ENCODE peak calls at places on chromosomes 7 and 10, in five cellular contexts. A is testis, G is tibial nerve, S is uterus, M is thyroid gland. K is an unnamed sample.
A peak's percentile ranks its signal among the peaks of the same experiment; 100 is the strongest.

GRCh38 chr10:44422631-44423030 is 37.7 kb upstream of the CXCL12 start:
- DNase-seq in G (no peak), S (no peak), A (no peak), M (no peak), K (no peak)

GRCh38 chr7:101673951-101674350 is 44.9 kb upstream of the MYL10 start:
- DNase-seq in A (no peak), M (no peak), S (no peak), G (no peak), K (no peak)

GRCh38 chr7:106659369-106659962 is 1.5 kb downstream of the CCDC71L start:
- DNase-seq in M (no peak), A (no peak), G (no peak), S (no peak), K (no peak)

GRCh38 chr7:70635633-70636032 is 496.3 kb upstream of the GALNT17 start:
- DNase-seq in A (no peak), S (no peak), G (no peak), M (no peak), K (no peak)

GRCh38 chr10:7817984-7818294 is 366 bp upstream of the TAF3 start:
- DNase-seq in S (no peak), M (no peak), G (no peak), A (no peak), K (no peak)

GRCh38 chr7:158742065-158742821 is 37.6 kb upstream of the NCAPG2 start:
- DNase-seq in A (no peak), M (no peak), S (no peak), G (no peak), K (no peak)

GRCh38 chr10:58477122-58477521 is 35.5 kb upstream of the BICC1 start:
- DNase-seq in G (no peak), A (peak; percentile 18), S (peak; percentile 16), M (no peak), K (no peak)

GRCh38 chr10:37754538-37755323 is 102.7 kb downstream of the ZNF248 start:
- DNase-seq in M (no peak), G (no peak), A (peak; percentile 66), S (no peak), K (no peak)

GRCh38 chr10:110862961-110863360 is 8.8 kb upstream of the PDCD4 start:
- DNase-seq in M (no peak), A (no peak), S (no peak), G (no peak), K (no peak)

GRCh38 chr10:6321880-6322279 is 119.1 kb downstream of the PFKFB3 start:
- DNase-seq in A (no peak), G (no peak), S (no peak), M (no peak), K (no peak)

GRCh38 chr10:30500534-30500933 is 66.5 kb downstream of the MAP3K8 start:
- DNase-seq in G (no peak), M (no peak), S (no peak), A (no peak), K (no peak)

GRCh38 chr7:130009848-130010688 is 41.1 kb downstream of the ZC3HC1 start:
- DNase-seq in M (peak; percentile 8), G (no peak), S (no peak), A (no peak), K (no peak)

GRCh38 chr7:80139179-80139578 is 4.5 kb downstream of the GNAI1 start:
- DNase-seq in A (no peak), S (no peak), G (no peak), M (no peak), K (no peak)

GRCh38 chr10:14062528-14063260 is 268.0 kb downstream of the FRMD4A start:
- DNase-seq in M (no peak), G (no peak), A (no peak), S (no peak), K (no peak)

GRCh38 chr7:77698042-77698625 is 1.9 kb downstream of the RSBN1L start:
- DNase-seq in M (no peak), A (no peak), G (no peak), S (no peak), K (no peak)

GRCh38 chr7:134553976-134554375 is 5.1 kb downstream of the AKR1B15 start:
- DNase-seq in G (no peak), S (no peak), A (no peak), M (no peak), K (no peak)

GRCh38 chr7:154167051-154167450 is 114.9 kb downstream of the DPP6 start:
- DNase-seq in M (no peak), A (no peak), G (no peak), S (no peak), K (no peak)

GRCh38 chr7:29196971-29197370 is 2.4 kb downstream of the CHN2 start:
- DNase-seq in A (no peak), S (no peak), G (no peak), M (no peak), K (no peak)

GRCh38 chr10:97058521-97058920 is 127.2 kb downstream of the SLIT1 start:
- DNase-seq in S (no peak), G (no peak), M (peak; percentile 66), A (no peak), K (no peak)

GRCh38 chr10:29895436-29895835 is 163.9 kb downstream of the JCAD start:
- DNase-seq in M (peak; percentile 31), S (peak; percentile 78), A (peak; percentile 62), G (peak; percentile 55), K (no peak)

GRCh38 chr10:100019824-100020160 is 10.0 kb upstream of the DNMBP start:
- DNase-seq in G (no peak), M (no peak), A (no peak), S (no peak), K (no peak)

GRCh38 chr7:76053461-76053860 is 5.6 kb downstream of the MDH2 start:
- DNase-seq in S (no peak), G (no peak), M (no peak), A (no peak), K (no peak)

GRCh38 chr7:137642031-137642430 is 204.7 kb downstream of the DGKI start:
- DNase-seq in A (no peak), M (no peak), G (no peak), S (no peak), K (no peak)

GRCh38 chr7:107394831-107395230 is 75.0 kb upstream of the GPR22 start:
- DNase-seq in S (no peak), M (no peak), A (no peak), G (no peak), K (no peak)

GRCh38 chr10:68086910-68087309 is 11.8 kb upstream of the HERC4 start:
- DNase-seq in G (no peak), S (no peak), M (no peak), A (no peak), K (no peak)

DNA sequence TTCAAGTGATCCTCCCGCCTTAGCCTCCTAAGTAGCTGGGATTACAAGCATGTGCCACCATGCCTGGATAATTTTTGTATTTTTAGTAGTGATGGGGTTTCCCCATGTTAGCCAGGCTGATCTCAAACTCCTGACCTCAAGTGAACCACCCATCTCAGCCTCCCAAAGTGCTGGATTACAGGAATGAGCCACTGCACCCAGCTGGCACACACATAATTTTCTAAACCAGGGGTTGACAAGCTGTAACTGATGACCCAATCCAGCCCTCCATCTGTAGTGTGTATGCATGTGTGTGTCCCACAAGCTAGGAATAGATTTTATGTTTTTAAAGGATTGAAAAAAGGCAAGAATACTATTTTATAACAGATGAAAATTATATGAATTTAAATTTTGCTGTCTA is 125.9 kb upstream of the INSYN2A start:
- DNase-seq in G (no peak), S (no peak), A (no peak), M (no peak), K (no peak)
- H3K27me3 ChIP-seq in G (no peaks in the 10 kb centered on the region), S (no peaks in the 10 kb centered on the region), A (no peaks in the 10 kb centered on the region), M (no peaks in the 10 kb centered on the region), K (no peaks in the 10 kb centered on the region)

GRCh38 chr7:83162402-83163256 is at the start of gene PCLO:
- DNase-seq in M (peak; percentile 94), G (no peak), A (peak; percentile 92), S (peak; percentile 29), K (no peak)
- TF ChIP-seq POLR2A in M (no peak), G (no peak), A (peak; percentile 4), S (no peak), K (peak; percentile 41)

GRCh38 chr10:11673346-11674330 is 62.2 kb upstream of the USP6NL start:
- DNase-seq in M (no peak), A (no peak), G (no peak), S (peak; percentile 32), K (no peak)
- H3K27ac ChIP-seq in M (no peak overlapping the region), A (no peak overlapping the region), G (no peak overlapping the region), S (peak overlapping the region; percentile 17), K (no peak overlapping the region)

GRCh38 chr7:4959881-4960280 is 894 bp upstream of the MMD2 start:
- DNase-seq in G (no peak), A (no peak), M (no peak), S (no peak), K (no peak)

GRCh38 chr7:4958477-4959301 is at the start of gene MMD2:
- DNase-seq in G (no peak), S (no peak), M (no peak), A (no peak), K (no peak)

GRCh38 chr7:4960363-4960762 is 1.4 kb upstream of the MMD2 start:
- DNase-seq in M (no peak), S (no peak), A (peak; percentile 57), G (no peak), K (no peak)

GRCh38 chr7:4959356-4959755 is 369 bp upstream of the MMD2 start:
- DNase-seq in A (no peak), G (no peak), M (no peak), S (no peak), K (no peak)

GRCh38 chr7:4957847-4958476 is 1.0 kb downstream of the MMD2 start:
- DNase-seq in G (no peak), A (no peak), S (no peak), M (no peak), K (no peak)
- H3K27me3 ChIP-seq in G (no peaks in the 10 kb centered on the region), A (no peaks in the 10 kb centered on the region), S (peaks cover 6% of the 10 kb centered on the region), M (peaks cover 9% of the 10 kb centered on the region), K (peaks cover 4% of the 10 kb centered on the region)

GRCh38 chr7:45241339-45242109 is 83.9 kb downstream of the RAMP3 start:
- DNase-seq in S (no peak), M (no peak), A (no peak), G (no peak), K (no peak)

GRCh38 chr7:45238806-45239205 is 81.2 kb downstream of the RAMP3 start:
- DNase-seq in S (no peak), A (no peak), M (no peak), G (no peak), K (no peak)

GRCh38 chr7:45239486-45239885 is 81.9 kb downstream of the RAMP3 start:
- DNase-seq in S (no peak), M (peak; percentile 9), A (no peak), G (no peak), K (no peak)

GRCh38 chr7:45240926-45241325 is 83.3 kb downstream of the RAMP3 start:
- DNase-seq in A (no peak), M (no peak), S (no peak), G (no peak), K (no peak)

GRCh38 chr7:45240187-45240776 is 82.7 kb downstream of the RAMP3 start:
- DNase-seq in M (no peak), G (no peak), S (no peak), A (no peak), K (no peak)
- TF ChIP-seq POLR2A in M (no peak), G (no peak), S (no peak), A (no peak), K (no peak)

DNA sequence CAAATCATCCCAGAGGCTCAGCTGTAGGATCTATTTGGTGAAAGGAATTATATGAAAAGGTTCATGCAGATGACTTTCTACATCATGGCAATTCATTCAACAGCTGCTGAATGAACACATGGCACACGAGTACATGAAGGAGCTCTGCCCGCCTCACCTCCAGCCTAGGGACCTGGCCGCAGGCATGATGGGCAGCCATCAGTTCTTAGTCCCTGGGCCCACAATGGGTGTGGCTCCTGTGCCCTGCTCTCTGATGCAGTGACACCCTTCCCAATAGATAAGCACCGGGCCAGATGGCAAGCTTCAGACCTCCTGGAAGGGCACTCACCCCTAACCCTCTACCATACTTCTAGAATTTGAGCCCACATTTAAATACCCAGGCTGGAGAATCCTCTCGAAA is 3.5 kb downstream of the CHST15 start:
- DNase-seq in M (no peak), A (no peak), G (no peak), S (no peak), K (no peak)
- H3K27ac ChIP-seq in M (no peak overlapping the region), A (no peak overlapping the region), G (no peak overlapping the region), S (no peak overlapping the region), K (no peak overlapping the region)